ENCODE peak calls at places on chromosomes 2 and 18, in eight cellular contexts. T is lung, N is T-helper 9 cell, X is cerebellar cortex, O is germinal center, K is dorsolateral prefrontal cortex, C is AG04450, H is NCI-H1105. L is an unnamed sample.

GRCh38 chr2:29596584-29596983 is 324.8 kb downstream of the ALK start:
- DNase-seq in X (no peak), O (no peak), H (no peak), C (no peak), K (no peak), N (no peak), T (no peak), L (no peak)

GRCh38 chr2:105573490-105573889 is 171.2 kb upstream of the NCK2 start:
- DNase-seq in H (no peak), C (no peak), X (no peak), N (no peak), T (no peak), K (no peak), O (no peak), L (no peak)

GRCh38 chr2:27453968-27454367 is 11.8 kb downstream of the KRTCAP3 start:
- DNase-seq in T (no peak), K (no peak), O (no peak), N (no peak), C (no peak), H (no peak), X (no peak), L (no peak)

GRCh38 chr18:26307161-26307773 is 81.0 kb downstream of the TAF4B start:
- DNase-seq in K (no peak), C (peak), O (peak), X (peak), T (no peak), N (no peak), H (peak), L (no peak)

GRCh38 chr2:16745466-16745865 is 79.8 kb upstream of the CYRIA start:
- DNase-seq in C (no peak), T (no peak), X (no peak), K (no peak), H (no peak), N (no peak), O (no peak), L (no peak)

GRCh38 chr18:23058746-23059440 is 76.4 kb upstream of the CABLES1 start:
- DNase-seq in C (no peak), K (no peak), O (no peak), T (no peak), N (no peak), X (no peak), H (no peak), L (no peak)

GRCh38 chr2:32423536-32423935 is 66.7 kb downstream of the BIRC6 start:
- DNase-seq in O (no peak), T (no peak), H (no peak), N (no peak), C (no peak), X (no peak), K (no peak), L (no peak)

GRCh38 chr2:226796840-226797288 is 2.8 kb downstream of the IRS1 start:
- DNase-seq in H (no peak), C (no peak), K (peak), N (no peak), O (peak), T (no peak), X (no peak), L (no peak)

GRCh38 chr2:108536133-108536780 is 2.0 kb downstream of the LIMS1 start:
- DNase-seq in O (no peak), X (no peak), K (no peak), N (no peak), H (no peak), T (no peak), C (no peak), L (no peak)